ENCODE peak calls at places on chromosome 9, in seven cellular contexts. Z, C, D, Q, H, A and N are unnamed samples.

GRCh38 chr9:81557452-81557956 is 131.8 kb downstream of the TLE1 start:
- DNase-seq in C (no peak), H (no peak), Z (no peak), D (no peak), Q (no peak), A (no peak), N (no peak)

GRCh38 chr9:124140941-124141568 is 116.7 kb upstream of the NEK6 start:
- DNase-seq in H (no peak), D (no peak), C (no peak), Q (no peak), Z (no peak), A (no peak), N (no peak)

GRCh38 chr9:76216161-76216649 is 178.0 kb downstream of the RFK start:
- DNase-seq in H (peak; percentile 6), A (peak; percentile 85), C (no peak), Q (peak; percentile 89), Z (no peak), D (peak; percentile 15), N (no peak)

GRCh38 chr9:87149794-87150193 is 202.5 kb upstream of the GAS1 start:
- DNase-seq in A (peak; percentile 6), Q (no peak), Z (no peak), H (no peak), C (no peak), D (no peak), N (no peak)

GRCh38 chr9:91273853-91274552 is 87.7 kb downstream of the AUH start:
- DNase-seq in A (peak; percentile 31), H (peak; percentile 16), Z (no peak), C (peak; percentile 41), Q (peak; percentile 29), D (peak; percentile 8), N (no peak)

GRCh38 chr9:114339130-114339908 is 9.7 kb downstream of the ORM2 start:
- DNase-seq in D (no peak), A (peak; percentile 41), Z (peak; percentile 72), C (peak; percentile 7), H (peak; percentile 35), Q (peak; percentile 52), N (peak; percentile 23)

GRCh38 chr9:127345566-127345965 is 51.4 kb upstream of the SLC2A8 start:
- DNase-seq in C (no peak), A (no peak), D (no peak), H (no peak), Q (no peak), Z (no peak), N (no peak)

GRCh38 chr9:19665146-19665863 is 123.5 kb downstream of the SLC24A2 start:
- DNase-seq in C (no peak), Q (no peak), A (no peak), Z (no peak), D (no peak), H (no peak), N (no peak)

GRCh38 chr9:129989362-129989708 is 53.7 kb downstream of the FNBP1 start:
- DNase-seq in C (no peak), H (no peak), D (no peak), Z (no peak), Q (no peak), A (no peak), N (no peak)

GRCh38 chr9:107711528-107711927 is 222.0 kb upstream of the KLF4 start:
- DNase-seq in C (no peak), D (peak; percentile 88), H (peak; percentile 29), Z (peak; percentile 26), A (peak; percentile 54), Q (peak; percentile 94), N (peak; percentile 59)

GRCh38 chr9:89418882-89419641 is 78.9 kb downstream of the SEMA4D start:
- DNase-seq in Q (no peak), H (no peak), Z (no peak), A (no peak), D (no peak), C (no peak), N (no peak)

GRCh38 chr9:95316794-95317118 is 753 bp downstream of the FANCC start:
- DNase-seq in H (no peak), Q (peak; percentile 80), C (no peak), D (peak; percentile 45), Z (peak; percentile 47), A (peak; percentile 16), N (peak; percentile 71)

GRCh38 chr9:127980056-127980705 is 608 bp downstream of the EEIG1 start:
- DNase-seq in C (no peak), H (peak; percentile 27), Q (peak; percentile 40), Z (peak; percentile 52), A (no peak), D (no peak), N (peak; percentile 63)

GRCh38 chr9:20906326-20906725 is 125.1 kb downstream of the HACD4 start:
- DNase-seq in A (no peak), D (no peak), Q (peak; percentile 45), H (no peak), C (no peak), Z (no peak), N (no peak)

GRCh38 chr9:115595951-115596742 is 478.2 kb upstream of the TNC start:
- DNase-seq in H (no peak), C (no peak), D (no peak), Q (peak; percentile 95), A (peak; percentile 96), Z (no peak), N (no peak)

GRCh38 chr9:115596743-115597080 is 478.8 kb upstream of the TNC start:
- DNase-seq in D (no peak), A (no peak), Q (no peak), Z (no peak), C (no peak), H (no peak), N (no peak)

GRCh38 chr9:115591584-115591984 is 473.6 kb upstream of the TNC start:
- DNase-seq in A (peak; percentile 99), H (peak; percentile 2), Z (peak; percentile 63), D (peak; percentile 84), C (peak; percentile 62), Q (peak; percentile 99), N (peak; percentile 66)

GRCh38 chr9:115594551-115594950 is 476.6 kb upstream of the TNC start:
- DNase-seq in H (no peak), Q (peak; percentile 88), C (no peak), D (no peak), Z (no peak), A (peak; percentile 42), N (no peak)

GRCh38 chr9:115593587-115594091 is 475.7 kb upstream of the TNC start:
- DNase-seq in D (peak; percentile 23), Q (peak; percentile 78), Z (no peak), C (no peak), A (peak; percentile 70), H (peak; percentile 3), N (peak; percentile 27)
- TF ChIP-seq CTCF in D (peak; percentile 54), Q (peak; percentile 83), Z (peak; percentile 82), C (peak; percentile 72), A (peak; percentile 71), H (peak; percentile 45), N (peak; percentile 41)

GRCh38 chr9:93815135-93815534 is 140.0 kb downstream of the BARX1 start:
- DNase-seq in H (no peak), Q (no peak), C (no peak), A (no peak), D (no peak), Z (no peak), N (no peak)

GRCh38 chr9:93813687-93814560 is 141.2 kb downstream of the BARX1 start:
- DNase-seq in D (no peak), Q (no peak), C (no peak), Z (no peak), A (no peak), H (no peak), N (no peak)

GRCh38 chr9:93813221-93813620 is 141.9 kb downstream of the BARX1 start:
- DNase-seq in Q (no peak), A (no peak), H (no peak), C (no peak), D (no peak), Z (no peak), N (no peak)

GRCh38 chr9:93815677-93816076 is 139.5 kb downstream of the BARX1 start:
- DNase-seq in C (no peak), Q (no peak), A (no peak), Z (no peak), H (no peak), D (no peak), N (no peak)

DNA sequence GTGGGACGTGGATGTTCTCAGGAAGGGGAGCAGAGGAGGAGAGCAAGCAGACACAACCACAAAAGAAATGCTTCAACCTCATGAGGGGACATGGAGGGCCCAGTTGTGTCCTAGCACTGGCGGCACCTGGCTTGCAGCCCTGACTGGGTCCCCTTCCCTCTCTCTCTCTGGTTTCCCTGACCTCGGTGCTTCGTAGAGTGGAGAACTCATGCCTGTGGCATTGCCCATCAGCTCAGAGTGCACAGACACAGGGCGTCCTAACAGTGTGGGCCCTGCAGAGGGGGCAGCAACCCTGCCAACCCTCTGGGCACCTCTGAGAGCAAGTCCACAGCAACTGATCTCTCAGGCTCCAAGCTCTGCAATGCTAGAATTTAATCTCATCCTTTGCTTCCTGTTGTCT is 140.6 kb downstream of the BARX1 start:
- DNase-seq in Z (no peak), Q (no peak), A (no peak), H (no peak), D (no peak), C (no peak), N (no peak)
- TF ChIP-seq CTCF in Z (no peak), Q (no peak), A (no peak), H (no peak), D (peak; percentile 18), C (no peak), N (no peak)

DNA sequence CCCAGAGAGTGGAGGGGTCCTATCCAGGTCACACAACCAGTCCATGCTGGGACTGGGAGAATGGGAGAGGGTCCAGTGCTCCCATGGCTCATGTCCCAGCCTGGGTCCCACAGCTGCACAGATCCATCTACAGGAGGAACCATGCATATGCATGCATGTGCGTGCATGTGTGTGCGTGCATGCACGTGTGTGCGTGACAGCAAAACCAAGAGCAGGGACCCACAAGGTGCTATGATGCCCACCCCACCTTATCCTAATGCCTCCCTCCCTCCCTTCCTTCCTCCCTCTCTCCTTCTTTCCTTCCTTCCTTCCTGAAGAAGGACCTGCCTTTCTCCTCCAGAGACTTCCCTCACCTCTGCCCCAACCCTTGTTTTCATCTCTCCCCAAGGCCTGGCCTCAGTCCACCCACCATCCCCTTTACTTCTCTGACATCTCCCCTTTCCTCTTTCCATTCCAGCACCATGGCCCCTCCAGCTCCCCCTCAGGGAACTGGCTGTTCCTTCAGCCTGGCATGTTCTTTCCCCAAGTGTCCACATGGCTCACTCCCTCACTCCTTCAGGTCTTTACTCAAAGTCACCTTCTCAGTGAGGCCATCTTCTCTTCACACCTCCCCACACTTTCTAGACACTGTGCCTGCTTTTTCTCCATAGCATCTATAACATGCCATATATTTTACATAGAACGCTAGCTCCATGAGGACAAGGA is 21.8 kb downstream of the AQP7 start:
- DNase-seq in C (no peak), Z (no peak), D (no peak), H (no peak), Q (no peak), A (no peak), N (no peak)
- TF ChIP-seq CTCF in C (no peak), Z (no peak), D (no peak), H (no peak), Q (no peak), A (peak; percentile 8), N (no peak)

DNA sequence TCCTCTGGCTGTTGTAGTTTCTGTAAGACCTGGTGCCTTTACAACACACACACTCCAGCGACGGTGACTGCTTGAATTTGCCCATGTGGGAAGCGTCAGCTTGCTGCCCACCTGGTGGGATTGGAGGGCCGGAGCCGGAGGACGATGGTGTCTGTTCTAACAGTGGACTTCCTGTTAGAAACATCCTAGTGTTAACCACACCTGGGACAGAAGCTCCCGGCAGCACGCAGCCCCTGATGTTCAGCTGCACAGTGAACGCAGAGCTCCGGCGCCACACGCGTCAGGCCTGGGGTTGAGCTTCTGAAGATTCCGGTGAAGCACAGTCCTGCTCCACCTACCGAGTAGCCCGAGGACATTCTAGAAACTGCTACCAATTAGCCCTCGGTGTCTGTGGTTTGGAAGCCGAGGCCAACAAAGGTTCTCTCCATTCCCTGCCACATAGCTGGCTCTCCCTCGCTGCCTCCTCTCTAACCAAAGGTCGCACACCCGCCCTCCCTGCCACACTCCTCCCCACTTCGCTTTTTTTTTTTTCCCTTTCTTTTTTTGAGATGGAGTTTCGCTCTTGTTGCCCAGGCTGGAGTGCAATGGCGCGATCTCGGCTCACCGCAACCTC is 14.4 kb downstream of the PMPCA start:
- DNase-seq in A (no peak), Q (no peak), D (no peak), C (no peak), H (no peak), Z (no peak), N (no peak)
- TF ChIP-seq CTCF in A (no peak), Q (no peak), D (no peak), C (no peak), H (no peak), Z (no peak), N (no peak)